ENCODE peak calls at places on chromosomes 13 and 19, in nine cellular contexts. G is heart left ventricle; I is uterus; A is neuronal stem cell; V is effector memory CD4-positive, alpha-beta T cell; Y is GM23248; U is stomach; Z is left lung; F is CD8-positive, alpha-beta memory T cell. T is an unnamed sample.

GRCh38 chr13:103948477-103948876 is 882.3 kb upstream of the SLC10A2 start:
- DNase-seq in G (no peak), I (no peak), A (no peak), V (no peak), Y (no peak), U (no peak), Z (no peak), F (no peak), T (no peak)

GRCh38 chr19:17475541-17476115 is 5.3 kb downstream of the SLC27A1 start:
- DNase-seq in G (peak; percentile 79), I (no peak), A (no peak), V (no peak), Y (peak; percentile 70), U (peak; percentile 65), Z (no peak), F (no peak), T (no peak)

GRCh38 chr13:93496985-93497673 is 270.5 kb downstream of the GPC6 start:
- DNase-seq in G (no peak), I (no peak), A (no peak), V (no peak), Y (peak; percentile 16), U (no peak), Z (no peak), F (no peak), T (no peak)

GRCh38 chr13:60312851-60313505 is 84.0 kb upstream of the TDRD3 start:
- DNase-seq in G (no peak), I (no peak), A (no peak), V (no peak), Y (no peak), U (no peak), Z (no peak), F (no peak), T (no peak)

GRCh38 chr13:68025604-68026003 is 795.5 kb upstream of the PCDH9 start:
- DNase-seq in G (no peak), I (no peak), A (no peak), V (no peak), Y (no peak), U (no peak), Z (no peak), F (no peak), T (no peak)

GRCh38 chr13:80716610-80717081 is 375.7 kb upstream of the SPRY2 start:
- DNase-seq in G (peak; percentile 54), I (no peak), A (no peak), V (no peak), Y (no peak), U (no peak), Z (no peak), F (no peak), T (no peak)

GRCh38 chr19:13476071-13476470 is 30.2 kb downstream of the CACNA1A start:
- DNase-seq in G (no peak), I (no peak), A (no peak), V (no peak), Y (no peak), U (no peak), Z (no peak), F (no peak), T (no peak)

GRCh38 chr19:44585371-44586141 is 27.8 kb upstream of the IGSF23 start:
- DNase-seq in G (no peak), I (no peak), A (no peak), V (no peak), Y (peak; percentile 78), U (no peak), Z (no peak), F (no peak), T (no peak)

GRCh38 chr13:33125821-33126570 is 109.8 kb downstream of the KL start:
- DNase-seq in G (peak; percentile 80), I (peak; percentile 70), A (peak; percentile 27), V (no peak), Y (peak; percentile 96), U (no peak), Z (no peak), F (no peak), T (peak; percentile 80)

GRCh38 chr19:13838071-13838942 is 38.6 kb upstream of the NANOS3 start:
- DNase-seq in G (no peak), I (no peak), A (no peak), V (no peak), Y (peak; percentile 21), U (no peak), Z (no peak), F (no peak), T (no peak)

GRCh38 chr13:97307096-97307495 is 85.0 kb downstream of the MBNL2 start:
- DNase-seq in G (no peak), I (no peak), A (no peak), V (no peak), Y (no peak), U (no peak), Z (no peak), F (no peak), T (no peak)
- H3K4me1 ChIP-seq in G (peaks cover 37% of the 10 kb centered on the region), I (peaks cover 12% of the 10 kb centered on the region), A (peaks cover 22% of the 10 kb centered on the region), V (peaks cover 6% of the 10 kb centered on the region), Y (peaks cover 26% of the 10 kb centered on the region), U (peaks cover 13% of the 10 kb centered on the region), Z (peaks cover 8% of the 10 kb centered on the region), F (peaks cover 4% of the 10 kb centered on the region), T (no peaks in the 10 kb centered on the region)

GRCh38 chr19:56159616-56160271 is 16.1 kb upstream of the GALP start:
- DNase-seq in G (no peak), I (no peak), A (no peak), V (no peak), Y (no peak), U (no peak), Z (no peak), F (no peak), T (no peak)

GRCh38 chr19:56158170-56158757 is 17.2 kb downstream of the ZNF444 start:
- DNase-seq in G (no peak), I (no peak), A (no peak), V (no peak), Y (no peak), U (no peak), Z (no peak), F (no peak), T (no peak)

GRCh38 chr19:56155124-56155687 is 14.1 kb downstream of the ZNF444 start:
- DNase-seq in G (no peak), I (no peak), A (no peak), V (no peak), Y (peak; percentile 37), U (no peak), Z (no peak), F (no peak), T (peak; percentile 89)

GRCh38 chr19:56159009-56159501 is 16.8 kb upstream of the GALP start:
- DNase-seq in G (no peak), I (no peak), A (no peak), V (no peak), Y (no peak), U (no peak), Z (no peak), F (no peak), T (no peak)

GRCh38 chr19:56156768-56157167 is 15.7 kb downstream of the ZNF444 start:
- DNase-seq in G (peak; percentile 52), I (no peak), A (no peak), V (no peak), Y (no peak), U (no peak), Z (no peak), F (no peak), T (no peak)
- H3K27ac ChIP-seq in G (peak overlapping the region; percentile 72), I (peak overlapping the region; percentile 36), A (no peak overlapping the region), V (no peak overlapping the region), Y (no peak overlapping the region), U (no peak overlapping the region), Z (peak overlapping the region; percentile 33), F (no peak overlapping the region), T (no peak overlapping the region)

GRCh38 chr13:97242755-97243497 is 20.8 kb downstream of the MBNL2 start:
- DNase-seq in G (peak; percentile 42), I (no peak), A (no peak), V (no peak), Y (no peak), U (no peak), Z (no peak), F (no peak), T (no peak)
- H3K4me1 ChIP-seq in G (peaks cover 75% of the 10 kb centered on the region), I (peaks cover 3% of the 10 kb centered on the region), A (peaks cover 2% of the 10 kb centered on the region), V (no peaks in the 10 kb centered on the region), Y (peaks cover 62% of the 10 kb centered on the region), U (peaks cover 73% of the 10 kb centered on the region), Z (peaks cover 77% of the 10 kb centered on the region), F (peaks cover 23% of the 10 kb centered on the region), T (no peaks in the 10 kb centered on the region)

GRCh38 chr13:114130708-114131580 is 1.5 kb downstream of the RASA3 start:
- DNase-seq in G (peak; percentile 73), I (peak; percentile 41), A (no peak), V (peak; percentile 53), Y (peak; percentile 95), U (no peak), Z (peak; percentile 55), F (peak; percentile 48), T (peak; percentile 79)

GRCh38 chr13:114134111-114134943 is 1.9 kb upstream of the RASA3 start:
- DNase-seq in G (no peak), I (no peak), A (no peak), V (no peak), Y (peak; percentile 18), U (no peak), Z (no peak), F (no peak), T (peak; percentile 68)

GRCh38 chr13:114130131-114130707 is 2.2 kb downstream of the RASA3 start:
- DNase-seq in G (no peak), I (no peak), A (no peak), V (no peak), Y (peak; percentile 37), U (no peak), Z (no peak), F (no peak), T (peak; percentile 51)

GRCh38 chr13:114131581-114132418 is 623 bp downstream of the RASA3 start:
- DNase-seq in G (no peak), I (peak; percentile 37), A (no peak), V (no peak), Y (peak; percentile 67), U (no peak), Z (no peak), F (no peak), T (no peak)

DNA sequence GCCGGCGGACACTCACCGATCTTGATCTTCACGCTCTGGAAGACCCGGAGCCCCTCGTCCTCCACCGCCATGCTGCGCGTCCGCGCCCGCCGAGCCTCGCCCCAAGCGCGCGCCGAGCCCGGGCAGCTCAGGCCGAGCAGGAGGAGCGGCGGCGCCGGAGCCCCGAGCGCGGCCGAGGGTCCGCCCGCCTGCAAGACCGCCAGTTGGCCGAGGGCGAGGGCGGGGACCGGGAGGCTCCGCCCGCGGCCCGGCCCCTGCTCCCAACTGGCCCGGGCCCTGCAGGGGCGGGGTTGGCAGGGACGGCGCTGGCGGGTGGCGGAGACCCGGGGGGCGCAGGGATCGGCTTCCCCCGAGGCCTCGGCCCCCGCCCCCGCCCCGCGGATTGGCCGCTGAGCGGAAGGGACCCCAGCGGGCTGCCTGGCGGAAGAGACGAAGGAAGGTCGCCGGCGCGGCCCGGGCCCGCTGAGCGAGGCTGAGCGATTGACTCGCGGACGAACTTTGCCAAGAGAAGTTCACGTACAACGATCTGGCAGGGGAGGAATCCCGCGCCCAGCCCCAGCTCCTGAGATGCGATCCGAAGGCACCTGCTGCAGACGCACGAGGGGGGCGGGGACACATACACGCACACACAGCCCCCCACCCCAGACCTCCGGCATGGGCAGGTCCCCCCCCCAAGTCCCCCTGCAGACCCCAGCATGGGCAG is at the start of gene RASA3:
- DNase-seq in G (peak; percentile 89), I (peak; percentile 81), A (peak; percentile 84), V (peak; percentile 63), Y (peak; percentile 91), U (peak; percentile 82), Z (peak; percentile 76), F (peak; percentile 61), T (peak; percentile 94)
- H3K27ac ChIP-seq in G (peak within 1 kb of the TSS; percentile 74), I (peak within 1 kb of the TSS; percentile 76), A (no peak within 1 kb of the TSS), V (peak within 1 kb of the TSS; percentile 83), Y (peak within 1 kb of the TSS; percentile 96), U (peak within 1 kb of the TSS; percentile 70), Z (peak within 1 kb of the TSS; percentile 86), F (peak within 1 kb of the TSS; percentile 85), T (peak within 1 kb of the TSS; percentile 38)

GRCh38 chr19:40803170-40803856 is 4.3 kb downstream of the EGLN2 start:
- DNase-seq in G (no peak), I (no peak), A (no peak), V (no peak), Y (no peak), U (no peak), Z (no peak), F (no peak), T (no peak)
- H3K4me1 ChIP-seq in G (peaks cover 71% of the 10 kb centered on the region), I (peaks cover 36% of the 10 kb centered on the region), A (peaks cover 61% of the 10 kb centered on the region), V (peaks cover 85% of the 10 kb centered on the region), Y (peaks cover 30% of the 10 kb centered on the region), U (peaks cover 81% of the 10 kb centered on the region), Z (peaks cover 85% of the 10 kb centered on the region), F (peaks cover 85% of the 10 kb centered on the region), T (peaks cover 29% of the 10 kb centered on the region)